ENCODE peak calls at places on chromosomes 12 and 14, in six cellular contexts. One of them, this sample, is unnamed.

GRCh38 chr12:82708056-82708455 is 21.4 kb downstream of the TMTC2 start:
- DNase-seq in T-helper 1 cell: no peak
- DNase-seq in activated CD8-positive, alpha-beta memory T cell treated with anti-CD3 and anti-CD28 coated beads, Interleukin-2, amount 50 U/mL, for 4 hours: no peak
- DNase-seq in stimulated activated CD4-positive, alpha-beta T cell treated with anti-CD3 and anti-CD28 coated beads, Interleukin-2, amount 100 ng/mL, for 48 hours: no peak
- DNase-seq in small intestine: no peak
- DNase-seq in CD8-positive, alpha-beta T cell: no peak
- DNase-seq in this sample: no peak

GRCh38 chr12:23929906-23930305 is 19.6 kb downstream of the SOX5 start:
- DNase-seq in T-helper 1 cell: no peak
- DNase-seq in activated CD8-positive, alpha-beta memory T cell treated with anti-CD3 and anti-CD28 coated beads, Interleukin-2, amount 50 U/mL, for 4 hours: no peak
- DNase-seq in stimulated activated CD4-positive, alpha-beta T cell treated with anti-CD3 and anti-CD28 coated beads, Interleukin-2, amount 100 ng/mL, for 48 hours: no peak
- DNase-seq in small intestine: no peak
- DNase-seq in CD8-positive, alpha-beta T cell: no peak
- DNase-seq in this sample: no peak

GRCh38 chr14:32254952-32255679 is 52.0 kb upstream of the RNU6-8 start:
- DNase-seq in T-helper 1 cell: peak; percentile 43
- DNase-seq in activated CD8-positive, alpha-beta memory T cell treated with anti-CD3 and anti-CD28 coated beads, Interleukin-2, amount 50 U/mL, for 4 hours: peak; percentile 35
- DNase-seq in stimulated activated CD4-positive, alpha-beta T cell treated with anti-CD3 and anti-CD28 coated beads, Interleukin-2, amount 100 ng/mL, for 48 hours: peak; percentile 39
- DNase-seq in small intestine: peak; percentile 77
- DNase-seq in CD8-positive, alpha-beta T cell: peak; percentile 58
- DNase-seq in this sample: peak; percentile 76

GRCh38 chr14:36238666-36239363 is 62.3 kb upstream of the PTCSC3 start:
- DNase-seq in T-helper 1 cell: no peak
- DNase-seq in activated CD8-positive, alpha-beta memory T cell treated with anti-CD3 and anti-CD28 coated beads, Interleukin-2, amount 50 U/mL, for 4 hours: no peak
- DNase-seq in stimulated activated CD4-positive, alpha-beta T cell treated with anti-CD3 and anti-CD28 coated beads, Interleukin-2, amount 100 ng/mL, for 48 hours: no peak
- DNase-seq in small intestine: no peak
- DNase-seq in CD8-positive, alpha-beta T cell: no peak
- DNase-seq in this sample: no peak

GRCh38 chr14:104820669-104821228 is 19.8 kb downstream of the ZBTB42 start:
- DNase-seq in T-helper 1 cell: no peak
- DNase-seq in activated CD8-positive, alpha-beta memory T cell treated with anti-CD3 and anti-CD28 coated beads, Interleukin-2, amount 50 U/mL, for 4 hours: no peak
- DNase-seq in stimulated activated CD4-positive, alpha-beta T cell treated with anti-CD3 and anti-CD28 coated beads, Interleukin-2, amount 100 ng/mL, for 48 hours: no peak
- DNase-seq in small intestine: peak; percentile 63
- DNase-seq in CD8-positive, alpha-beta T cell: no peak
- DNase-seq in this sample: no peak

GRCh38 chr12:60201891-60202290 is 606.1 kb downstream of the SLC16A7 start:
- DNase-seq in T-helper 1 cell: no peak
- DNase-seq in activated CD8-positive, alpha-beta memory T cell treated with anti-CD3 and anti-CD28 coated beads, Interleukin-2, amount 50 U/mL, for 4 hours: no peak
- DNase-seq in stimulated activated CD4-positive, alpha-beta T cell treated with anti-CD3 and anti-CD28 coated beads, Interleukin-2, amount 100 ng/mL, for 48 hours: no peak
- DNase-seq in small intestine: no peak
- DNase-seq in CD8-positive, alpha-beta T cell: no peak
- DNase-seq in this sample: no peak

GRCh38 chr14:75615200-75615599 is 36.8 kb downstream of the FLVCR2 start:
- DNase-seq in T-helper 1 cell: no peak
- DNase-seq in activated CD8-positive, alpha-beta memory T cell treated with anti-CD3 and anti-CD28 coated beads, Interleukin-2, amount 50 U/mL, for 4 hours: no peak
- DNase-seq in stimulated activated CD4-positive, alpha-beta T cell treated with anti-CD3 and anti-CD28 coated beads, Interleukin-2, amount 100 ng/mL, for 48 hours: no peak
- DNase-seq in small intestine: no peak
- DNase-seq in CD8-positive, alpha-beta T cell: no peak
- DNase-seq in this sample: no peak

GRCh38 chr14:94659953-94660946 is 48.1 kb downstream of the SERPINA3 start:
- DNase-seq in T-helper 1 cell: no peak
- DNase-seq in activated CD8-positive, alpha-beta memory T cell treated with anti-CD3 and anti-CD28 coated beads, Interleukin-2, amount 50 U/mL, for 4 hours: no peak
- DNase-seq in stimulated activated CD4-positive, alpha-beta T cell treated with anti-CD3 and anti-CD28 coated beads, Interleukin-2, amount 100 ng/mL, for 48 hours: no peak
- DNase-seq in small intestine: no peak
- DNase-seq in CD8-positive, alpha-beta T cell: no peak
- DNase-seq in this sample: peak; percentile 21

GRCh38 chr14:64611358-64612020 is 61.7 kb downstream of the PPP1R36 start:
- DNase-seq in T-helper 1 cell: no peak
- DNase-seq in activated CD8-positive, alpha-beta memory T cell treated with anti-CD3 and anti-CD28 coated beads, Interleukin-2, amount 50 U/mL, for 4 hours: no peak
- DNase-seq in stimulated activated CD4-positive, alpha-beta T cell treated with anti-CD3 and anti-CD28 coated beads, Interleukin-2, amount 100 ng/mL, for 48 hours: no peak
- DNase-seq in small intestine: no peak
- DNase-seq in CD8-positive, alpha-beta T cell: no peak
- DNase-seq in this sample: no peak

GRCh38 chr12:64469455-64470142 is 17.7 kb downstream of the TBK1 start:
- DNase-seq in T-helper 1 cell: no peak
- DNase-seq in activated CD8-positive, alpha-beta memory T cell treated with anti-CD3 and anti-CD28 coated beads, Interleukin-2, amount 50 U/mL, for 4 hours: no peak
- DNase-seq in stimulated activated CD4-positive, alpha-beta T cell treated with anti-CD3 and anti-CD28 coated beads, Interleukin-2, amount 100 ng/mL, for 48 hours: no peak
- DNase-seq in small intestine: no peak
- DNase-seq in CD8-positive, alpha-beta T cell: no peak
- DNase-seq in this sample: no peak

GRCh38 chr12:115946867-115947695 is 330.4 kb downstream of the MED13L start:
- DNase-seq in T-helper 1 cell: no peak
- DNase-seq in activated CD8-positive, alpha-beta memory T cell treated with anti-CD3 and anti-CD28 coated beads, Interleukin-2, amount 50 U/mL, for 4 hours: no peak
- DNase-seq in stimulated activated CD4-positive, alpha-beta T cell treated with anti-CD3 and anti-CD28 coated beads, Interleukin-2, amount 100 ng/mL, for 48 hours: no peak
- DNase-seq in small intestine: no peak
- DNase-seq in CD8-positive, alpha-beta T cell: no peak
- DNase-seq in this sample: no peak

GRCh38 chr12:16307843-16308475 is 30.5 kb upstream of the SLC15A5 start:
- DNase-seq in T-helper 1 cell: no peak
- DNase-seq in activated CD8-positive, alpha-beta memory T cell treated with anti-CD3 and anti-CD28 coated beads, Interleukin-2, amount 50 U/mL, for 4 hours: no peak
- DNase-seq in stimulated activated CD4-positive, alpha-beta T cell treated with anti-CD3 and anti-CD28 coated beads, Interleukin-2, amount 100 ng/mL, for 48 hours: no peak
- DNase-seq in small intestine: no peak
- DNase-seq in CD8-positive, alpha-beta T cell: no peak
- DNase-seq in this sample: no peak

GRCh38 chr12:116750298-116750697 is 12.2 kb downstream of the RNFT2 start:
- DNase-seq in T-helper 1 cell: no peak
- DNase-seq in activated CD8-positive, alpha-beta memory T cell treated with anti-CD3 and anti-CD28 coated beads, Interleukin-2, amount 50 U/mL, for 4 hours: no peak
- DNase-seq in stimulated activated CD4-positive, alpha-beta T cell treated with anti-CD3 and anti-CD28 coated beads, Interleukin-2, amount 100 ng/mL, for 48 hours: no peak
- DNase-seq in small intestine: no peak
- DNase-seq in CD8-positive, alpha-beta T cell: no peak
- DNase-seq in this sample: no peak

GRCh38 chr12:6295187-6295811 is 15.2 kb upstream of the PLEKHG6 start:
- DNase-seq in T-helper 1 cell: no peak
- DNase-seq in activated CD8-positive, alpha-beta memory T cell treated with anti-CD3 and anti-CD28 coated beads, Interleukin-2, amount 50 U/mL, for 4 hours: no peak
- DNase-seq in stimulated activated CD4-positive, alpha-beta T cell treated with anti-CD3 and anti-CD28 coated beads, Interleukin-2, amount 100 ng/mL, for 48 hours: no peak
- DNase-seq in small intestine: peak; percentile 99
- DNase-seq in CD8-positive, alpha-beta T cell: no peak
- DNase-seq in this sample: peak; percentile 73

GRCh38 chr14:36505892-36506731 is 13.9 kb downstream of the NKX2-1 start:
- DNase-seq in T-helper 1 cell: no peak
- DNase-seq in activated CD8-positive, alpha-beta memory T cell treated with anti-CD3 and anti-CD28 coated beads, Interleukin-2, amount 50 U/mL, for 4 hours: no peak
- DNase-seq in stimulated activated CD4-positive, alpha-beta T cell treated with anti-CD3 and anti-CD28 coated beads, Interleukin-2, amount 100 ng/mL, for 48 hours: no peak
- DNase-seq in small intestine: no peak
- DNase-seq in CD8-positive, alpha-beta T cell: no peak
- DNase-seq in this sample: no peak

GRCh38 chr12:52285172-52285745 is 6.1 kb downstream of the KRT81 start:
- DNase-seq in T-helper 1 cell: no peak
- DNase-seq in activated CD8-positive, alpha-beta memory T cell treated with anti-CD3 and anti-CD28 coated beads, Interleukin-2, amount 50 U/mL, for 4 hours: no peak
- DNase-seq in stimulated activated CD4-positive, alpha-beta T cell treated with anti-CD3 and anti-CD28 coated beads, Interleukin-2, amount 100 ng/mL, for 48 hours: no peak
- DNase-seq in small intestine: no peak
- DNase-seq in CD8-positive, alpha-beta T cell: no peak
- DNase-seq in this sample: peak; percentile 5

GRCh38 chr12:125159687-125160086 is 94.5 kb downstream of the AACS start:
- DNase-seq in T-helper 1 cell: no peak
- DNase-seq in activated CD8-positive, alpha-beta memory T cell treated with anti-CD3 and anti-CD28 coated beads, Interleukin-2, amount 50 U/mL, for 4 hours: no peak
- DNase-seq in stimulated activated CD4-positive, alpha-beta T cell treated with anti-CD3 and anti-CD28 coated beads, Interleukin-2, amount 100 ng/mL, for 48 hours: no peak
- DNase-seq in small intestine: no peak
- DNase-seq in CD8-positive, alpha-beta T cell: no peak
- DNase-seq in this sample: no peak

GRCh38 chr14:26984318-26985177 is 386.7 kb upstream of the NOVA1 start:
- DNase-seq in T-helper 1 cell: no peak
- DNase-seq in activated CD8-positive, alpha-beta memory T cell treated with anti-CD3 and anti-CD28 coated beads, Interleukin-2, amount 50 U/mL, for 4 hours: no peak
- DNase-seq in stimulated activated CD4-positive, alpha-beta T cell treated with anti-CD3 and anti-CD28 coated beads, Interleukin-2, amount 100 ng/mL, for 48 hours: peak; percentile 13
- DNase-seq in small intestine: peak; percentile 52
- DNase-seq in CD8-positive, alpha-beta T cell: no peak
- DNase-seq in this sample: no peak

GRCh38 chr14:54877015-54877702 is 25.5 kb downstream of the GCH1 start:
- DNase-seq in T-helper 1 cell: no peak
- DNase-seq in activated CD8-positive, alpha-beta memory T cell treated with anti-CD3 and anti-CD28 coated beads, Interleukin-2, amount 50 U/mL, for 4 hours: no peak
- DNase-seq in stimulated activated CD4-positive, alpha-beta T cell treated with anti-CD3 and anti-CD28 coated beads, Interleukin-2, amount 100 ng/mL, for 48 hours: no peak
- DNase-seq in small intestine: peak; percentile 66
- DNase-seq in CD8-positive, alpha-beta T cell: no peak
- DNase-seq in this sample: no peak

GRCh38 chr14:65263161-65263788 is 149.3 kb upstream of the FUT8 start:
- DNase-seq in T-helper 1 cell: no peak
- DNase-seq in activated CD8-positive, alpha-beta memory T cell treated with anti-CD3 and anti-CD28 coated beads, Interleukin-2, amount 50 U/mL, for 4 hours: no peak
- DNase-seq in stimulated activated CD4-positive, alpha-beta T cell treated with anti-CD3 and anti-CD28 coated beads, Interleukin-2, amount 100 ng/mL, for 48 hours: no peak
- DNase-seq in small intestine: no peak
- DNase-seq in CD8-positive, alpha-beta T cell: no peak
- DNase-seq in this sample: no peak

GRCh38 chr14:99531221-99532096 is 50.2 kb downstream of the CCNK start:
- DNase-seq in T-helper 1 cell: no peak
- DNase-seq in activated CD8-positive, alpha-beta memory T cell treated with anti-CD3 and anti-CD28 coated beads, Interleukin-2, amount 50 U/mL, for 4 hours: no peak
- DNase-seq in stimulated activated CD4-positive, alpha-beta T cell treated with anti-CD3 and anti-CD28 coated beads, Interleukin-2, amount 100 ng/mL, for 48 hours: no peak
- DNase-seq in small intestine: no peak
- DNase-seq in CD8-positive, alpha-beta T cell: no peak
- DNase-seq in this sample: no peak

GRCh38 chr14:95396221-95396620 is 76.5 kb upstream of the CLMN start:
- DNase-seq in T-helper 1 cell: no peak
- DNase-seq in activated CD8-positive, alpha-beta memory T cell treated with anti-CD3 and anti-CD28 coated beads, Interleukin-2, amount 50 U/mL, for 4 hours: no peak
- DNase-seq in stimulated activated CD4-positive, alpha-beta T cell treated with anti-CD3 and anti-CD28 coated beads, Interleukin-2, amount 100 ng/mL, for 48 hours: no peak
- DNase-seq in small intestine: no peak
- DNase-seq in CD8-positive, alpha-beta T cell: no peak
- DNase-seq in this sample: no peak

GRCh38 chr12:29782285-29782820 is 1.4 kb downstream of the TMTC1 start:
- DNase-seq in T-helper 1 cell: no peak
- DNase-seq in activated CD8-positive, alpha-beta memory T cell treated with anti-CD3 and anti-CD28 coated beads, Interleukin-2, amount 50 U/mL, for 4 hours: no peak
- DNase-seq in stimulated activated CD4-positive, alpha-beta T cell treated with anti-CD3 and anti-CD28 coated beads, Interleukin-2, amount 100 ng/mL, for 48 hours: no peak
- DNase-seq in small intestine: no peak
- DNase-seq in CD8-positive, alpha-beta T cell: no peak
- DNase-seq in this sample: no peak

GRCh38 chr12:111310076-111310870 is 58.6 kb downstream of the PHETA1 start:
- DNase-seq in T-helper 1 cell: no peak
- DNase-seq in activated CD8-positive, alpha-beta memory T cell treated with anti-CD3 and anti-CD28 coated beads, Interleukin-2, amount 50 U/mL, for 4 hours: no peak
- DNase-seq in stimulated activated CD4-positive, alpha-beta T cell treated with anti-CD3 and anti-CD28 coated beads, Interleukin-2, amount 100 ng/mL, for 48 hours: no peak
- DNase-seq in small intestine: no peak
- DNase-seq in CD8-positive, alpha-beta T cell: no peak
- DNase-seq in this sample: no peak

GRCh38 chr14:92552066-92552465 is 38.5 kb downstream of the RIN3 start:
- DNase-seq in T-helper 1 cell: no peak
- DNase-seq in activated CD8-positive, alpha-beta memory T cell treated with anti-CD3 and anti-CD28 coated beads, Interleukin-2, amount 50 U/mL, for 4 hours: no peak
- DNase-seq in stimulated activated CD4-positive, alpha-beta T cell treated with anti-CD3 and anti-CD28 coated beads, Interleukin-2, amount 100 ng/mL, for 48 hours: no peak
- DNase-seq in small intestine: no peak
- DNase-seq in CD8-positive, alpha-beta T cell: no peak
- DNase-seq in this sample: no peak

GRCh38 chr12:41795910-41796309 is 348.8 kb downstream of the GXYLT1 start:
- DNase-seq in T-helper 1 cell: no peak
- DNase-seq in activated CD8-positive, alpha-beta memory T cell treated with anti-CD3 and anti-CD28 coated beads, Interleukin-2, amount 50 U/mL, for 4 hours: no peak
- DNase-seq in stimulated activated CD4-positive, alpha-beta T cell treated with anti-CD3 and anti-CD28 coated beads, Interleukin-2, amount 100 ng/mL, for 48 hours: no peak
- DNase-seq in small intestine: no peak
- DNase-seq in CD8-positive, alpha-beta T cell: no peak
- DNase-seq in this sample: no peak

GRCh38 chr14:72104011-72104613 is 171.9 kb downstream of the RGS6 start:
- DNase-seq in T-helper 1 cell: peak; percentile 6
- DNase-seq in activated CD8-positive, alpha-beta memory T cell treated with anti-CD3 and anti-CD28 coated beads, Interleukin-2, amount 50 U/mL, for 4 hours: peak; percentile 22
- DNase-seq in stimulated activated CD4-positive, alpha-beta T cell treated with anti-CD3 and anti-CD28 coated beads, Interleukin-2, amount 100 ng/mL, for 48 hours: peak; percentile 52
- DNase-seq in small intestine: peak; percentile 5
- DNase-seq in CD8-positive, alpha-beta T cell: no peak
- DNase-seq in this sample: no peak

GRCh38 chr12:67649165-67650126 is 901 bp downstream of the DYRK2 start:
- DNase-seq in T-helper 1 cell: peak; percentile 21
- DNase-seq in activated CD8-positive, alpha-beta memory T cell treated with anti-CD3 and anti-CD28 coated beads, Interleukin-2, amount 50 U/mL, for 4 hours: peak; percentile 47
- DNase-seq in stimulated activated CD4-positive, alpha-beta T cell treated with anti-CD3 and anti-CD28 coated beads, Interleukin-2, amount 100 ng/mL, for 48 hours: peak; percentile 20
- DNase-seq in small intestine: peak; percentile 38
- DNase-seq in CD8-positive, alpha-beta T cell: peak; percentile 74
- DNase-seq in this sample: peak; percentile 77

GRCh38 chr14:81137316-81137715 is 83.4 kb downstream of the GTF2A1 start:
- DNase-seq in T-helper 1 cell: no peak
- DNase-seq in activated CD8-positive, alpha-beta memory T cell treated with anti-CD3 and anti-CD28 coated beads, Interleukin-2, amount 50 U/mL, for 4 hours: no peak
- DNase-seq in stimulated activated CD4-positive, alpha-beta T cell treated with anti-CD3 and anti-CD28 coated beads, Interleukin-2, amount 100 ng/mL, for 48 hours: no peak
- DNase-seq in small intestine: no peak
- DNase-seq in CD8-positive, alpha-beta T cell: no peak
- DNase-seq in this sample: no peak

GRCh38 chr12:126784328-126784921 is 1482.5 kb upstream of the TMEM132C start:
- DNase-seq in T-helper 1 cell: peak; percentile 3
- DNase-seq in activated CD8-positive, alpha-beta memory T cell treated with anti-CD3 and anti-CD28 coated beads, Interleukin-2, amount 50 U/mL, for 4 hours: peak; percentile 18
- DNase-seq in stimulated activated CD4-positive, alpha-beta T cell treated with anti-CD3 and anti-CD28 coated beads, Interleukin-2, amount 100 ng/mL, for 48 hours: peak; percentile 8
- DNase-seq in small intestine: peak; percentile 21
- DNase-seq in CD8-positive, alpha-beta T cell: peak; percentile 53
- DNase-seq in this sample: no peak

GRCh38 chr14:22493753-22494152 is 95.3 kb downstream of the DAD1 start:
- DNase-seq in T-helper 1 cell: no peak
- DNase-seq in activated CD8-positive, alpha-beta memory T cell treated with anti-CD3 and anti-CD28 coated beads, Interleukin-2, amount 50 U/mL, for 4 hours: no peak
- DNase-seq in stimulated activated CD4-positive, alpha-beta T cell treated with anti-CD3 and anti-CD28 coated beads, Interleukin-2, amount 100 ng/mL, for 48 hours: no peak
- DNase-seq in small intestine: no peak
- DNase-seq in CD8-positive, alpha-beta T cell: no peak
- DNase-seq in this sample: no peak

GRCh38 chr12:32296541-32296940 is 102.8 kb upstream of the FGD4 start:
- DNase-seq in T-helper 1 cell: no peak
- DNase-seq in activated CD8-positive, alpha-beta memory T cell treated with anti-CD3 and anti-CD28 coated beads, Interleukin-2, amount 50 U/mL, for 4 hours: no peak
- DNase-seq in stimulated activated CD4-positive, alpha-beta T cell treated with anti-CD3 and anti-CD28 coated beads, Interleukin-2, amount 100 ng/mL, for 48 hours: no peak
- DNase-seq in small intestine: peak; percentile 53
- DNase-seq in CD8-positive, alpha-beta T cell: no peak
- DNase-seq in this sample: no peak

GRCh38 chr12:91380651-91381050 is 198.0 kb upstream of the DCN start:
- DNase-seq in T-helper 1 cell: no peak
- DNase-seq in activated CD8-positive, alpha-beta memory T cell treated with anti-CD3 and anti-CD28 coated beads, Interleukin-2, amount 50 U/mL, for 4 hours: no peak
- DNase-seq in stimulated activated CD4-positive, alpha-beta T cell treated with anti-CD3 and anti-CD28 coated beads, Interleukin-2, amount 100 ng/mL, for 48 hours: no peak
- DNase-seq in small intestine: no peak
- DNase-seq in CD8-positive, alpha-beta T cell: no peak
- DNase-seq in this sample: no peak

GRCh38 chr12:3533703-3534386 is 42.8 kb downstream of the PRMT8 start:
- DNase-seq in T-helper 1 cell: no peak
- DNase-seq in activated CD8-positive, alpha-beta memory T cell treated with anti-CD3 and anti-CD28 coated beads, Interleukin-2, amount 50 U/mL, for 4 hours: no peak
- DNase-seq in stimulated activated CD4-positive, alpha-beta T cell treated with anti-CD3 and anti-CD28 coated beads, Interleukin-2, amount 100 ng/mL, for 48 hours: no peak
- DNase-seq in small intestine: no peak
- DNase-seq in CD8-positive, alpha-beta T cell: peak; percentile 25
- DNase-seq in this sample: peak; percentile 52

GRCh38 chr14:56854325-56854724 is 44.0 kb upstream of the OTX2 start:
- DNase-seq in T-helper 1 cell: no peak
- DNase-seq in activated CD8-positive, alpha-beta memory T cell treated with anti-CD3 and anti-CD28 coated beads, Interleukin-2, amount 50 U/mL, for 4 hours: no peak
- DNase-seq in stimulated activated CD4-positive, alpha-beta T cell treated with anti-CD3 and anti-CD28 coated beads, Interleukin-2, amount 100 ng/mL, for 48 hours: no peak
- DNase-seq in small intestine: peak; percentile 7
- DNase-seq in CD8-positive, alpha-beta T cell: no peak
- DNase-seq in this sample: no peak

GRCh38 chr12:45621703-45622102 is 107.8 kb upstream of the ARID2 start:
- DNase-seq in T-helper 1 cell: no peak
- DNase-seq in activated CD8-positive, alpha-beta memory T cell treated with anti-CD3 and anti-CD28 coated beads, Interleukin-2, amount 50 U/mL, for 4 hours: no peak
- DNase-seq in stimulated activated CD4-positive, alpha-beta T cell treated with anti-CD3 and anti-CD28 coated beads, Interleukin-2, amount 100 ng/mL, for 48 hours: no peak
- DNase-seq in small intestine: no peak
- DNase-seq in CD8-positive, alpha-beta T cell: no peak
- DNase-seq in this sample: no peak

This sample was measured in coronary artery.